ENCODE peak calls at places on chromosomes 5 and 9, in five cellular contexts. R, X, K, E and I are unnamed samples.

GRCh38 chr9:87270241-87271234 is 227.1 kb upstream of the DAPK1 start:
- DNase-seq in E (no peak), X (no peak), R (peak; percentile 9), K (no peak), I (no peak)

GRCh38 chr5:34582364-34582763 is 73.8 kb upstream of the RAI14 start:
- DNase-seq in E (no peak), R (no peak), K (no peak), X (no peak), I (no peak)

GRCh38 chr5:52693279-52693678 is 94.4 kb upstream of the ITGA1 start:
- DNase-seq in X (no peak), E (no peak), K (peak; percentile 30), R (peak; percentile 53), I (no peak)

GRCh38 chr9:100577776-100578448 is at the start of gene CAVIN4:
- DNase-seq in R (no peak), K (no peak), X (no peak), E (no peak), I (no peak)

GRCh38 chr9:35508069-35508468 is 18.2 kb downstream of the RUSC2 start:
- DNase-seq in K (no peak), E (no peak), X (no peak), R (no peak), I (no peak)

GRCh38 chr5:57429513-57430120 is 53.0 kb downstream of the ACTBL2 start:
- DNase-seq in E (no peak), X (no peak), R (no peak), K (no peak), I (no peak)

GRCh38 chr5:34009610-34010009 is 1.8 kb upstream of the AMACR start:
- DNase-seq in X (no peak), E (no peak), R (no peak), K (no peak), I (no peak)

GRCh38 chr9:70954126-70954525 is 167.3 kb downstream of the TRPM3 start:
- DNase-seq in E (no peak), R (peak; percentile 30), K (no peak), X (no peak), I (no peak)

GRCh38 chr9:2208465-2208864 is 193.3 kb downstream of the SMARCA2 start:
- DNase-seq in E (no peak), K (no peak), R (no peak), X (no peak), I (no peak)

GRCh38 chr9:129253820-129254381 is 75.8 kb upstream of the IER5L start:
- DNase-seq in X (no peak), K (no peak), E (peak; percentile 42), R (no peak), I (no peak)

GRCh38 chr9:111598730-111599091 is 736 bp downstream of the PTGR1 start:
- DNase-seq in R (no peak), E (peak; percentile 34), K (peak; percentile 56), X (peak; percentile 50), I (peak; percentile 2)

GRCh38 chr9:32728181-32728580 is 55.2 kb upstream of the TMEM215 start:
- DNase-seq in X (no peak), K (no peak), R (no peak), E (peak; percentile 13), I (no peak)

GRCh38 chr9:101176384-101176783 is 147.9 kb downstream of the PLPPR1 start:
- DNase-seq in K (peak; percentile 17), R (peak; percentile 3), E (peak; percentile 14), X (no peak), I (no peak)

GRCh38 chr9:121259498-121259897 is 8.5 kb upstream of the GSN start:
- DNase-seq in X (no peak), K (no peak), R (no peak), E (no peak), I (no peak)

GRCh38 chr5:148011407-148012124 is 52.2 kb upstream of the SPINK5 start:
- DNase-seq in R (peak; percentile 74), K (no peak), X (no peak), E (no peak), I (no peak)

GRCh38 chr5:174624754-174625506 is 99.5 kb upstream of the MSX2 start:
- DNase-seq in E (no peak), X (no peak), R (no peak), K (no peak), I (no peak)

GRCh38 chr9:12719431-12719830 is 26.2 kb downstream of the TYRP1 start:
- DNase-seq in R (no peak), X (no peak), K (peak; percentile 26), E (peak; percentile 41), I (no peak)

GRCh38 chr5:141863569-141864178 is 14.5 kb downstream of the PCDH1 start:
- DNase-seq in X (no peak), R (no peak), E (no peak), K (no peak), I (no peak)

GRCh38 chr9:22469928-22470544 is 23.4 kb downstream of the DMRTA1 start:
- DNase-seq in X (no peak), R (peak; percentile 44), K (peak; percentile 24), E (peak; percentile 64), I (no peak)

GRCh38 chr9:93675336-93676150 is 99.2 kb downstream of the PHF2 start:
- DNase-seq in E (no peak), R (no peak), X (no peak), K (no peak), I (no peak)

GRCh38 chr5:172534229-172535169 is 80.2 kb upstream of the SH3PXD2B start:
- DNase-seq in R (no peak), X (peak; percentile 40), E (no peak), K (no peak), I (no peak)

GRCh38 chr5:136730426-136730825 is 365.1 kb upstream of the TRPC7 start:
- DNase-seq in E (no peak), R (no peak), X (no peak), K (no peak), I (no peak)

GRCh38 chr9:1726993-1727759 is 288.0 kb upstream of the SMARCA2 start:
- DNase-seq in R (no peak), K (no peak), X (no peak), E (peak; percentile 13), I (no peak)

GRCh38 chr5:74428275-74428674 is 212.3 kb downstream of the ENC1 start:
- DNase-seq in E (no peak), K (no peak), R (no peak), X (no peak), I (no peak)

GRCh38 chr9:84324811-84325210 is 15.7 kb downstream of the SLC28A3 start:
- DNase-seq in K (no peak), R (no peak), X (no peak), E (no peak), I (no peak)

GRCh38 chr5:492314-492893 is 31.8 kb downstream of the SLC9A3 start:
- DNase-seq in R (no peak), K (no peak), E (no peak), X (no peak), I (no peak)

GRCh38 chr9:123406691-123407536 is 50.9 kb downstream of the CRB2 start:
- DNase-seq in X (no peak), K (no peak), E (no peak), R (no peak), I (no peak)

GRCh38 chr9:88678431-88678830 is 143.5 kb downstream of the NXNL2 start:
- DNase-seq in X (no peak), K (no peak), R (no peak), E (no peak), I (no peak)

GRCh38 chr5:14528926-14529325 is 52.7 kb upstream of the OTULINL start:
- DNase-seq in K (no peak), X (no peak), E (no peak), R (no peak), I (no peak)